ENCODE peak calls at places on chromosomes 4 and X, in five cellular contexts. One of them, this sample, is unnamed.

GRCh38 chrX:39752820-39753219 is 344.9 kb downstream of the BCOR start:
- DNase-seq in fibroblast of lung: no peak
- DNase-seq in AG04450: no peak
- DNase-seq in hepatocyte: peak
- DNase-seq in RWPE1: no peak
- DNase-seq in this sample: no peak

GRCh38 chrX:65866146-65866545 is 173.7 kb downstream of the VSIG4 start:
- DNase-seq in fibroblast of lung: no peak
- DNase-seq in AG04450: no peak
- DNase-seq in hepatocyte: no peak
- DNase-seq in RWPE1: no peak
- DNase-seq in this sample: no peak

GRCh38 chr4:158446106-158446505 is 75.6 kb upstream of the RXFP1 start:
- DNase-seq in fibroblast of lung: peak
- DNase-seq in AG04450: no peak
- DNase-seq in hepatocyte: no peak
- DNase-seq in RWPE1: no peak
- DNase-seq in this sample: peak

GRCh38 chr4:19693949-19694597 is 557.6 kb upstream of the SLIT2 start:
- DNase-seq in fibroblast of lung: no peak
- DNase-seq in AG04450: no peak
- DNase-seq in hepatocyte: no peak
- DNase-seq in RWPE1: no peak
- DNase-seq in this sample: no peak

GRCh38 chr4:108324450-108324849 is 155.7 kb upstream of the LEF1 start:
- DNase-seq in fibroblast of lung: no peak
- DNase-seq in AG04450: no peak
- DNase-seq in hepatocyte: no peak
- DNase-seq in RWPE1: no peak
- DNase-seq in this sample: no peak

GRCh38 chrX:110086916-110087484 is 84.1 kb downstream of the TMEM164 start:
- DNase-seq in fibroblast of lung: peak
- DNase-seq in AG04450: peak
- DNase-seq in hepatocyte: peak
- DNase-seq in RWPE1: peak
- DNase-seq in this sample: peak

GRCh38 chrX:145213504-145213903 is 33.8 kb upstream of the SPANXN1 start:
- DNase-seq in fibroblast of lung: no peak
- DNase-seq in AG04450: no peak
- DNase-seq in hepatocyte: peak
- DNase-seq in RWPE1: peak
- DNase-seq in this sample: no peak

GRCh38 chr4:101393256-101393655 is 45.9 kb upstream of the PPP3CA start:
- DNase-seq in fibroblast of lung: peak
- DNase-seq in AG04450: no peak
- DNase-seq in hepatocyte: peak
- DNase-seq in RWPE1: peak
- DNase-seq in this sample: peak

GRCh38 chr4:174450452-174450851 is 71.8 kb downstream of the HPGD start:
- DNase-seq in fibroblast of lung: no peak
- DNase-seq in AG04450: no peak
- DNase-seq in hepatocyte: no peak
- DNase-seq in RWPE1: no peak
- DNase-seq in this sample: no peak

GRCh38 chrX:46444011-46444410 is 101.2 kb downstream of the ZNF674 start:
- DNase-seq in fibroblast of lung: peak
- DNase-seq in AG04450: peak
- DNase-seq in hepatocyte: peak
- DNase-seq in RWPE1: peak
- DNase-seq in this sample: peak

GRCh38 chrX:49192722-49193328 is 6.7 kb upstream of the PRICKLE3 start:
- DNase-seq in fibroblast of lung: peak
- DNase-seq in AG04450: no peak
- DNase-seq in hepatocyte: no peak
- DNase-seq in RWPE1: no peak
- DNase-seq in this sample: no peak

GRCh38 chr4:1072830-1073446 is 40.4 kb downstream of the RNF212 start:
- DNase-seq in fibroblast of lung: peak
- DNase-seq in AG04450: no peak
- DNase-seq in hepatocyte: peak
- DNase-seq in RWPE1: peak
- DNase-seq in this sample: no peak

GRCh38 chr4:30950737-30951136 is 230.6 kb downstream of the PCDH7 start:
- DNase-seq in fibroblast of lung: no peak
- DNase-seq in AG04450: no peak
- DNase-seq in hepatocyte: peak
- DNase-seq in RWPE1: peak
- DNase-seq in this sample: peak

GRCh38 chr4:121380448-121381147 is at the start of gene QRFPR:
- DNase-seq in fibroblast of lung: peak
- DNase-seq in AG04450: no peak
- DNase-seq in hepatocyte: peak
- DNase-seq in RWPE1: peak
- DNase-seq in this sample: no peak

GRCh38 chrX:103688949-103689348 is 2.5 kb upstream of the MORF4L2 start:
- DNase-seq in fibroblast of lung: peak
- DNase-seq in AG04450: no peak
- DNase-seq in hepatocyte: peak
- DNase-seq in RWPE1: no peak
- DNase-seq in this sample: no peak

GRCh38 chrX:140180585-140180984 is 215.3 kb upstream of the CXorf66 start:
- DNase-seq in fibroblast of lung: peak
- DNase-seq in AG04450: no peak
- DNase-seq in hepatocyte: no peak
- DNase-seq in RWPE1: peak
- DNase-seq in this sample: peak

GRCh38 chrX:19791562-19791961 is 95.8 kb downstream of the SH3KBP1 start:
- DNase-seq in fibroblast of lung: peak
- DNase-seq in AG04450: no peak
- DNase-seq in hepatocyte: no peak
- DNase-seq in RWPE1: peak
- DNase-seq in this sample: no peak

GRCh38 chr4:159606835-159607234 is 504.0 kb downstream of the RAPGEF2 start:
- DNase-seq in fibroblast of lung: peak
- DNase-seq in AG04450: no peak
- DNase-seq in hepatocyte: no peak
- DNase-seq in RWPE1: no peak
- DNase-seq in this sample: no peak

GRCh38 chrX:48003758-48004457 is at the start of gene ZNF182:
- DNase-seq in fibroblast of lung: peak
- DNase-seq in AG04450: peak
- DNase-seq in hepatocyte: peak
- DNase-seq in RWPE1: peak
- DNase-seq in this sample: no peak

GRCh38 chrX:48002929-48003328 is 860 bp downstream of the ZNF182 start:
- DNase-seq in fibroblast of lung: no peak
- DNase-seq in AG04450: no peak
- DNase-seq in hepatocyte: no peak
- DNase-seq in RWPE1: no peak
- DNase-seq in this sample: no peak

DNA sequence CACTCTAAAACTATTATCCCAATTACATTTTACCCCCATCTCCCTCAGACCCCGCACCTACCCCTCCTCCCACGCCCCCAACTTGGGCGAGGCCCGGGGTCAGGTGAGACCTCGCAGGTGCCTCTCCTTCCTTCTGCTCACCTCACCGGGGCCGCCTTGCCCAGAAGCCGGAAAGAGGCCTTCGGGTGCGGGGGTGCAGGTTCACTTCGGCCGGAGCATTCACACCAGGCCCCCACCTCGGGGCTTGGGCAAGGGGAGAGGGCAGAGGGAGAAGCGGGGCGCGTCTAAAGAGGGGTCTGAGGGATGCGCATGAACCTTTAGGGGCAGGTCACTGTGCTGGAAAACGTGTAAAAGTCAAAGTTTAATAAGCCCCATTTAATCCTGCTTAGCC is 427 bp downstream of the ZNF182 start:
- DNase-seq in fibroblast of lung: no peak
- DNase-seq in AG04450: no peak
- DNase-seq in hepatocyte: no peak
- DNase-seq in RWPE1: no peak
- DNase-seq in this sample: no peak
- H3K27ac ChIP-seq in fibroblast of lung: peak
- H3K27ac ChIP-seq in AG04450: peak
- H3K27ac ChIP-seq in hepatocyte: peak
- H3K27ac ChIP-seq in RWPE1: peak
- H3K27ac ChIP-seq in this sample: peak

DNA sequence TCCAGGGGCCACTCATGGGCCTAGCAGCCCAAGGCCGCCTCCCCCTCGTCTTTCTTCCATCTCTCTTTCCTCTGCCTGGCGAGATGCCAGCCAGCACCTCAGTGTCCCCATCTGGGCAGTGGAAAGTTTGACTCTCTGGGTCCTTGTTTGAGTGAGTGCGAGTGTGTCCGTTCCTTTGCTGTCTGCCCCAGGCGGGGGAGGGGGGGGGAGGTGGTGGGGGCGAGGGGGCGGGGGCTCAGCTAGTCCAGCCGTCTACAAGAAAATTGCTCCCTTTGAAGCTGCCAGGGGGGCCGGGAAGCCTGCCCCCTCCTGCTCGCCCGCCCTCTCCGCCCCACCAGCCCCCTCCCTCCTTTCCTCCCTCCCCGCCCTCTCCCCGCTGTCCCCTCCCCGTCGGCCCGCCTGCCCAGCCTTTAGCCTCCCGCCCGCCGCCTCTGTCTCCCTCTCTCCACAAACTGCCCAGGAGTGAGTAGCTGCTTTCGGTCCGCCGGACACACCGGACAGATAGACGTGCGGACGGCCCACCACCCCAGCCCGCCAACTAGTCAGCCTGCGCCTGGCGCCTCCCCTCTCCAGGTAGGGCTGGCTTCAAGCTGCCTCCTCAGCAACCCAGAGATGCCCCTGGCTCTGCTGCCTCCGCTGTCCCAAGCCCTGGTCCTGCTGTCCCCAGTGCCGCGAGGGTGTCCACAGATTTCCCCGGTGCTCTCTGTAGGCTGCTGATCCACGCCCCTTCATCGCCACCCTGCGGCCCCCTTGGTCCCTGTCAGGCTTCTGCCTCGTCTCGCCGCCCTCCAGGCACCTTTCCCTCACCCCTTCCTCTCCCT is at the start of gene BGN:
- DNase-seq in fibroblast of lung: peak
- DNase-seq in AG04450: no peak
- DNase-seq in hepatocyte: peak
- DNase-seq in RWPE1: no peak
- DNase-seq in this sample: no peak
- H3K27ac ChIP-seq in fibroblast of lung: no peak
- H3K27ac ChIP-seq in AG04450: peak
- H3K27ac ChIP-seq in hepatocyte: peak
- H3K27ac ChIP-seq in RWPE1: peak
- H3K27ac ChIP-seq in this sample: no peak

GRCh38 chrX:7514871-7515599 is 327.9 kb upstream of the VCX start:
- DNase-seq in fibroblast of lung: no peak
- DNase-seq in AG04450: no peak
- DNase-seq in hepatocyte: no peak
- DNase-seq in RWPE1: no peak
- DNase-seq in this sample: peak
- H3K27ac ChIP-seq in fibroblast of lung: no peak
- H3K27ac ChIP-seq in AG04450: no peak
- H3K27ac ChIP-seq in hepatocyte: no peak
- H3K27ac ChIP-seq in RWPE1: no peak
- H3K27ac ChIP-seq in this sample: no peak

GRCh38 chr4:2256156-2256731 is 5.7 kb downstream of the MXD4 start:
- DNase-seq in fibroblast of lung: no peak
- DNase-seq in AG04450: no peak
- DNase-seq in hepatocyte: no peak
- DNase-seq in RWPE1: no peak
- DNase-seq in this sample: no peak
- H3K27ac ChIP-seq in fibroblast of lung: no peak
- H3K27ac ChIP-seq in AG04450: peak
- H3K27ac ChIP-seq in hepatocyte: no peak
- H3K27ac ChIP-seq in RWPE1: peak
- H3K27ac ChIP-seq in this sample: no peak

DNA sequence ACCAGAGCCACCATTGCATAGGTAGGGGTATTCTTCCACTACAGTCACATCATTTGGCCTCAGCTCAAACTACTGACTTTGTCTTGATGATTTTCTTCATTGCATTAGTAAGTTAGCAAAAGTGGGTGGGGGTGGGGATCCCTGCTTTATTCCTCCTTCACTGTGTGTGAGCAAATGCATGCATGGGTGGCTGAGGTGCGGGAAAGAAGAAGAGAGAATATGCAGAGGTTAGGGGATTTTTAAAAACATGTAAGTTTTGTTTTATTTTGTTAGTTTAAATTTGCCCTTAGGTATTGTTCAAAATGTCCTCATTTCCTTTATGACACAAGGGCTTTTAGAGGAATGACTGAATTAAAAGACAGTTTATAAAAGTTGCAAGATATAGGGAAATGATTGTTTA is 79.6 kb upstream of the ATOH1 start:
- DNase-seq in fibroblast of lung: no peak
- DNase-seq in AG04450: no peak
- DNase-seq in hepatocyte: no peak
- DNase-seq in RWPE1: no peak
- DNase-seq in this sample: no peak
- H3K27ac ChIP-seq in fibroblast of lung: no peak
- H3K27ac ChIP-seq in AG04450: no peak
- H3K27ac ChIP-seq in hepatocyte: no peak
- H3K27ac ChIP-seq in RWPE1: no peak
- H3K27ac ChIP-seq in this sample: no peak

This sample was measured in epithelial cell of prostate.